ENCODE peak calls at places on chromosomes 6 and 20, in seven cellular contexts. T, B, N, I, O, W and C are unnamed samples.

GRCh38 chr6:109579361-109579760 is 96.3 kb upstream of the ZBTB24 start:
- DNase-seq in T (no peak), N (no peak), I (no peak), B (no peak), W (no peak), O (no peak), C (no peak)

GRCh38 chr6:20692023-20692422 is 157.8 kb downstream of the CDKAL1 start:
- DNase-seq in T (no peak), W (no peak), I (no peak), B (no peak), O (no peak), N (no peak), C (no peak)

GRCh38 chr20:18284805-18285533 is 3.4 kb upstream of the ZNF133 start:
- DNase-seq in B (no peak), N (no peak), I (no peak), O (no peak), T (no peak), W (no peak), C (no peak)

GRCh38 chr20:32052090-32052791 is at the start of gene HCK:
- DNase-seq in T (no peak), O (peak; percentile 30), I (no peak), B (no peak), W (no peak), N (peak; percentile 35), C (no peak)

GRCh38 chr6:155270566-155271091 is 6.8 kb downstream of the CLDN20 start:
- DNase-seq in W (no peak), I (no peak), B (no peak), N (no peak), O (no peak), T (no peak), C (no peak)

GRCh38 chr20:49990310-49990720 is 7.5 kb downstream of the SNAI1 start:
- DNase-seq in W (no peak), T (no peak), B (no peak), O (no peak), I (no peak), N (no peak), C (no peak)

GRCh38 chr6:119348308-119349040 is 1.1 kb downstream of the MAN1A1 start:
- DNase-seq in W (peak; percentile 40), N (peak; percentile 36), I (peak; percentile 29), T (no peak), B (no peak), O (peak; percentile 48), C (no peak)

GRCh38 chr6:101585501-101585900 is 192.0 kb downstream of the GRIK2 start:
- DNase-seq in W (no peak), I (no peak), O (no peak), N (no peak), B (no peak), T (no peak), C (no peak)

GRCh38 chr6:50520325-50520724 is 193.0 kb upstream of the TFAP2D start:
- DNase-seq in W (no peak), O (no peak), T (no peak), B (no peak), N (no peak), I (no peak), C (no peak)

GRCh38 chr6:163394659-163395058 is 19.9 kb upstream of the QKI start:
- DNase-seq in O (no peak), T (no peak), N (no peak), B (peak; percentile 72), I (no peak), W (no peak), C (no peak)

GRCh38 chr6:74967821-74968220 is 238.0 kb downstream of the COL12A1 start:
- DNase-seq in W (no peak), N (no peak), T (no peak), I (no peak), O (no peak), B (no peak), C (no peak)

DNA sequence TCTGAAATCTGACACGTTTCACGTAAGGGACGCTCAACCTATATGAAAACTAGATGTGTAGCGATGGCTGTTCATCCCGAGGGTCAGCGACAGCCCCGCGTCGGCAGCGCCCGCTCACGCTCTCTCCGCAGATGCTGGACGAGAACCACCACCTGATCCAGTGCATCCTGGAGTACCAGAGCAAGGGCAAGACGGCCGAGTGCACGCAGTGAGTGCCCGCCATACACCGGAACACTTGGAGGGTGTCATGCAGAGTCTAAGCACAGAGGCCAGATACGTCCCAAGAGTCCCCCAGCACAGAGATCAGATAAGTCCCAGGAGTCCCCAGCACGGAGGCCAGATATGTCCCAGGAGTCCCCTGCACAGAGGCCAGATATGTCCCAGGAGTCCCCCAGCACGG is 15.0 kb downstream of the SS18L1 start:
- DNase-seq in N (no peak), B (no peak), I (no peak), O (no peak), T (no peak), W (no peak), C (no peak)
- TF ChIP-seq POLR2A in N (no peak), B (no peak), I (no peak), O (no peak), T (no peak), W (no peak), C (no peak)

GRCh38 chr6:39102024-39102820 is 12.8 kb downstream of the SAYSD1 start:
- DNase-seq in T (no peak), B (no peak), I (no peak), N (no peak), O (no peak), W (no peak), C (no peak)
- TF ChIP-seq CTCF in T (no peak), B (no peak), I (no peak), N (peak; percentile 40), O (no peak), W (no peak), C (no peak)

GRCh38 chr6:170267688-170268087 is 23.2 kb downstream of the DLL1 start:
- DNase-seq in B (no peak), W (no peak), N (no peak), O (no peak), T (no peak), I (no peak), C (no peak)

GRCh38 chr6:170268216-170269129 is 22.4 kb downstream of the DLL1 start:
- DNase-seq in T (no peak), I (no peak), O (no peak), W (no peak), N (no peak), B (no peak), C (no peak)

GRCh38 chr6:170265655-170266054 is 25.2 kb downstream of the DLL1 start:
- DNase-seq in N (peak; percentile 59), T (no peak), I (no peak), W (no peak), B (no peak), O (peak; percentile 80), C (no peak)

GRCh38 chr6:170264086-170264485 is 26.8 kb downstream of the DLL1 start:
- DNase-seq in I (no peak), W (no peak), N (no peak), T (no peak), O (no peak), B (no peak), C (no peak)

DNA sequence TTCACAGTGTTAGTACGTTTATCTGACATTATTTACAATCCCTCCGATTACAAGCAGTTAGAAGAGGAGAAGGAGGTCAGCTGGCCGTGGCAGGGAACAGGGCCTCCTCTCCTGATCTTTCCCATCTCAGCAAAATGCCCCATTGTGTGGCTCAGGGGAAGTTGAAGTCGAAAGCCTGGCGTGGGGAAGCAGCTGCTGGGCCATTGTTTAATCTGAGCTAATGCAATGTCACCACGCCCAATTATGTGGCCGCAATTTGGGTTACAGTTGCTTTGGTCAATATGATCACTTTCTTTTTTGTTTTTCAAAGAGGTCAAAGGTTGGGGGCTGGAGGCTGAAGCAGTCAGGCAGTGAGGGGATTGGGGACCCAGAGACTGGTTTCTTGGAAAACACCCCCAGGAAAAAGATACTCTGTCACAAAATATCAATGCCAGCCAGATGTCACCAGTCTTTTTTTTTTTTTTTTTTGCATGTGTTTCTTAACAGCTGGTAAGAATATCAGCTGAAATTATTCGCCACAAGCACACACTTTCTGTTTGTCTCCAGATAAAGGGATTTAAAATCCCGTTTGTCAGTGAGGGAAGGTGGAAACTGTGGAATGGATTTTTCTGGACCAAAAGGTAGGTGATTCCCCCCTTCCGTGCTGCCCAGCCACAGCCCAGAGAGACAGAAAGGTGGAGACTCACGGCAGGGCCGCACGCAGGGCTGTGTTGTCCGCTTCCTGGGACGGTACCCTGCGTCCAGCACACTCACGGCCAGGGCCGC is 24.6 kb downstream of the DLL1 start:
- DNase-seq in T (no peak), W (no peak), I (no peak), O (peak; percentile 49), N (peak; percentile 53), B (no peak), C (no peak)
- H3K4me3 ChIP-seq in T (no peak overlapping the region), W (no peak overlapping the region), I (no peak overlapping the region), O (no peak overlapping the region), N (no peak overlapping the region), B (no peak overlapping the region), C (peak overlapping the region; percentile 16)

GRCh38 chr6:31838968-31839367 is 11.4 kb downstream of the HSPA1B start:
- DNase-seq in W (no peak), N (no peak), B (no peak), O (no peak), T (no peak), I (no peak), C (no peak)

GRCh38 chr6:31836676-31837611 is 9.4 kb downstream of the HSPA1B start:
- DNase-seq in N (no peak), W (no peak), O (peak; percentile 58), I (no peak), T (no peak), B (no peak), C (no peak)

GRCh38 chr6:31834704-31835375 is 7.3 kb downstream of the HSPA1B start:
- DNase-seq in T (peak; percentile 81), W (peak; percentile 81), O (peak; percentile 81), N (peak; percentile 83), I (peak; percentile 71), B (peak; percentile 92), C (peak; percentile 21)

GRCh38 chr6:31836036-31836675 is 8.6 kb downstream of the HSPA1B start:
- DNase-seq in O (no peak), W (no peak), I (no peak), T (no peak), B (no peak), N (no peak), C (no peak)

GRCh38 chr6:31837612-31838553 is 10.3 kb downstream of the HSPA1B start:
- DNase-seq in W (no peak), N (no peak), O (no peak), B (no peak), T (no peak), I (no peak), C (no peak)
- TF ChIP-seq POLR2A in W (no peak), N (no peak), O (no peak), B (no peak), T (no peak), I (no peak), C (no peak)

GRCh38 chr6:1324926-1325325 is 13.0 kb downstream of the FOXQ1 start:
- DNase-seq in N (no peak), W (no peak), I (no peak), O (no peak), B (no peak), T (no peak), C (no peak)
- TF ChIP-seq CTCF in N (no peak), W (no peak), I (no peak), O (no peak), B (no peak), T (no peak), C (no peak)